ENCODE peak calls at places on chromosome 18, in seven cellular contexts. A is kidney glomerular epithelial cell; E is neuronal stem cell; K is heart right ventricle; S is Calu3; T is effector memory CD8-positive, alpha-beta T cell; N is adrenal gland. R is an unnamed sample.
A peak's percentile ranks its signal among the peaks of the same experiment; 100 is the strongest.

GRCh38 chr18:43620936-43621335 is 343.6 kb upstream of the SYT4 start:
- DNase-seq in A (peak; percentile 67), T (no peak), N (no peak), E (peak; percentile 45), K (no peak), S (peak; percentile 3), R (no peak)

GRCh38 chr18:10559566-10560456 is 34.0 kb downstream of the NAPG start:
- DNase-seq in A (no peak), K (no peak), N (no peak), E (no peak), S (no peak), T (no peak), R (no peak)

GRCh38 chr18:32048507-32049091 is 30.0 kb downstream of the RNF125 start:
- DNase-seq in A (no peak), E (no peak), N (peak; percentile 43), S (no peak), K (peak; percentile 36), T (no peak), R (peak; percentile 68)

GRCh38 chr18:10661333-10661732 is 135.5 kb downstream of the NAPG start:
- DNase-seq in T (no peak), A (peak; percentile 26), K (no peak), S (peak; percentile 47), E (no peak), N (no peak), R (no peak)

GRCh38 chr18:75915941-75916640 is 488.6 kb upstream of the SMIM21 start:
- DNase-seq in N (no peak), K (no peak), S (no peak), E (peak; percentile 84), A (no peak), T (no peak), R (no peak)

GRCh38 chr18:22913861-22914260 is 19.3 kb upstream of the RBBP8 start:
- DNase-seq in A (no peak), T (no peak), N (no peak), K (no peak), S (peak; percentile 85), E (no peak), R (peak; percentile 79)

GRCh38 chr18:61842146-61842545 is 50.7 kb downstream of the RNF152 start:
- DNase-seq in N (no peak), K (no peak), S (no peak), A (no peak), E (peak; percentile 11), T (no peak), R (no peak)

GRCh38 chr18:22169889-22170420 is 566 bp downstream of the GATA6 start:
- DNase-seq in K (peak; percentile 62), E (no peak), N (peak; percentile 58), A (peak; percentile 55), S (no peak), T (no peak), R (no peak)

GRCh38 chr18:49560277-49561126 is 1.4 kb upstream of the LIPG start:
- DNase-seq in N (no peak), E (no peak), A (peak; percentile 20), K (no peak), S (peak; percentile 57), T (peak; percentile 7), R (peak; percentile 56)

GRCh38 chr18:78974115-78974740 is 5.4 kb upstream of the SALL3 start:
- DNase-seq in N (no peak), A (no peak), T (no peak), S (no peak), E (no peak), K (no peak), R (no peak)

GRCh38 chr18:37537868-37538525 is 27.6 kb downstream of the CELF4 start:
- DNase-seq in K (peak; percentile 72), T (peak; percentile 3), E (peak; percentile 68), N (peak; percentile 72), A (peak; percentile 58), S (peak; percentile 86), R (peak; percentile 60)

GRCh38 chr18:79918089-79919011 is 33.1 kb downstream of the SLC66A2 start:
- DNase-seq in A (no peak), N (no peak), E (no peak), T (no peak), S (no peak), K (no peak), R (peak; percentile 5)

GRCh38 chr18:11470941-11471340 is 138.5 kb upstream of the SLC35G4 start:
- DNase-seq in E (no peak), N (no peak), K (no peak), T (no peak), S (no peak), A (no peak), R (no peak)

GRCh38 chr18:78596794-78597193 is 382.8 kb upstream of the SALL3 start:
- DNase-seq in N (no peak), T (no peak), E (peak; percentile 20), S (no peak), A (no peak), K (no peak), R (no peak)

GRCh38 chr18:54737986-54738385 is 90.3 kb upstream of the RAB27B start:
- DNase-seq in K (no peak), A (peak; percentile 53), E (no peak), N (no peak), T (no peak), S (no peak), R (no peak)

GRCh38 chr18:56388571-56388970 is 249.8 kb downstream of the TXNL1 start:
- DNase-seq in S (no peak), A (no peak), E (no peak), N (no peak), T (no peak), K (no peak), R (no peak)

GRCh38 chr18:58166278-58166844 is 122.3 kb downstream of the NEDD4L start:
- DNase-seq in N (no peak), K (no peak), A (no peak), T (no peak), S (no peak), E (no peak), R (no peak)

GRCh38 chr18:37639846-37640245 is 74.2 kb upstream of the CELF4 start:
- DNase-seq in S (no peak), K (no peak), N (no peak), A (no peak), E (no peak), T (no peak), R (no peak)

GRCh38 chr18:55264108-55264507 is 304.8 kb upstream of the CCDC68 start:
- DNase-seq in K (no peak), E (peak; percentile 21), N (peak; percentile 54), T (no peak), S (no peak), A (peak; percentile 57), R (no peak)

GRCh38 chr18:8660316-8660715 is 45.0 kb upstream of the MTCL1 start:
- DNase-seq in N (peak; percentile 39), S (no peak), E (no peak), T (no peak), A (no peak), K (no peak), R (no peak)

GRCh38 chr18:63166142-63166541 is 153.4 kb downstream of the BCL2 start:
- DNase-seq in A (no peak), K (no peak), S (no peak), E (no peak), N (no peak), T (no peak), R (no peak)

GRCh38 chr18:26549103-26549485 is 741 bp upstream of the KCTD1 start:
- DNase-seq in T (peak; percentile 1), S (peak; percentile 52), N (no peak), A (no peak), K (peak; percentile 16), E (peak; percentile 48), R (peak; percentile 38)

GRCh38 chr18:64639536-64639935 is 490.6 kb upstream of the LINC00305 start:
- DNase-seq in K (no peak), S (no peak), A (no peak), N (no peak), E (no peak), T (no peak), R (no peak)

GRCh38 chr18:36083729-36084128 is 16.4 kb upstream of the RPRD1A start:
- DNase-seq in E (no peak), A (no peak), S (no peak), K (no peak), N (no peak), T (no peak), R (no peak)

GRCh38 chr18:31683106-31683505 is 1.3 kb downstream of the B4GALT6 start:
- DNase-seq in E (no peak), T (no peak), A (no peak), S (no peak), K (no peak), N (no peak), R (no peak)

GRCh38 chr18:55763298-55763697 is 175.3 kb upstream of the TCF4 start:
- DNase-seq in N (no peak), A (peak; percentile 69), S (peak; percentile 28), E (no peak), T (no peak), K (no peak), R (no peak)

GRCh38 chr18:11655605-11655932 is 33.5 kb upstream of the GNAL start:
- DNase-seq in K (no peak), N (no peak), E (no peak), T (no peak), A (no peak), S (no peak), R (no peak)

GRCh38 chr18:48796491-48797205 is 154.1 kb downstream of the SMAD7 start:
- DNase-seq in K (no peak), A (no peak), E (no peak), T (no peak), S (no peak), N (peak; percentile 4), R (no peak)

GRCh38 chr18:25349926-25350560 is 1.9 kb downstream of the ZNF521 start:
- DNase-seq in A (no peak), T (no peak), K (peak; percentile 21), E (peak; percentile 41), N (peak; percentile 52), S (no peak), R (no peak)

GRCh38 chr18:35376393-35376741 is 770 bp downstream of the ZNF396 start:
- DNase-seq in A (no peak), N (peak; percentile 18), K (no peak), E (no peak), S (peak; percentile 29), T (peak; percentile 11), R (peak; percentile 51)

GRCh38 chr18:45636110-45636509 is 20.8 kb downstream of the SLC14A2 start:
- DNase-seq in N (no peak), A (peak; percentile 31), T (no peak), K (no peak), E (no peak), S (no peak), R (no peak)